ENCODE peak calls at places on chromosomes 2 and 18, in nine cellular contexts. One of them, this sample, is unnamed.
A peak's percentile ranks its signal among the peaks of the same experiment; 100 is the strongest.

GRCh38 chr2:236338495-236339184 is 74.4 kb upstream of the ASB18 start:
- DNase-seq in astrocyte of the spinal cord: no peak
- DNase-seq in IMR-90: no peak
- DNase-seq in T-helper 17 cell: no peak
- DNase-seq in heart left ventricle: peak; percentile 68
- DNase-seq in C1 segment of cervical spinal cord: no peak
- DNase-seq in stimulated activated CD4-positive, alpha-beta T cell treated with anti-CD3 and anti-CD28 coated beads, Interleukin-4, amount 100 ng/mL, for 24 hours: no peak
- DNase-seq in endothelial cell: peak; percentile 71
- DNase-seq in cardiac septum: no peak
- DNase-seq in this sample: no peak

GRCh38 chr2:107467414-107467813 is 359.3 kb upstream of the RGPD4 start:
- DNase-seq in cardiac septum: no peak
- DNase-seq in stimulated activated CD4-positive, alpha-beta T cell treated with anti-CD3 and anti-CD28 coated beads, Interleukin-4, amount 100 ng/mL, for 24 hours: no peak
- DNase-seq in endothelial cell: no peak
- DNase-seq in IMR-90: no peak
- DNase-seq in heart left ventricle: no peak
- DNase-seq in astrocyte of the spinal cord: no peak
- DNase-seq in C1 segment of cervical spinal cord: no peak
- DNase-seq in T-helper 17 cell: no peak
- DNase-seq in this sample: no peak

GRCh38 chr2:222320441-222321395 is 21.9 kb upstream of the PAX3 start:
- DNase-seq in endothelial cell: no peak
- DNase-seq in IMR-90: no peak
- DNase-seq in C1 segment of cervical spinal cord: no peak
- DNase-seq in astrocyte of the spinal cord: peak; percentile 31
- DNase-seq in cardiac septum: no peak
- DNase-seq in stimulated activated CD4-positive, alpha-beta T cell treated with anti-CD3 and anti-CD28 coated beads, Interleukin-4, amount 100 ng/mL, for 24 hours: no peak
- DNase-seq in T-helper 17 cell: no peak
- DNase-seq in heart left ventricle: no peak
- DNase-seq in this sample: peak; percentile 71

GRCh38 chr18:9831723-9832199 is 54.0 kb upstream of the TXNDC2 start:
- DNase-seq in heart left ventricle: no peak
- DNase-seq in IMR-90: no peak
- DNase-seq in endothelial cell: no peak
- DNase-seq in stimulated activated CD4-positive, alpha-beta T cell treated with anti-CD3 and anti-CD28 coated beads, Interleukin-4, amount 100 ng/mL, for 24 hours: no peak
- DNase-seq in astrocyte of the spinal cord: no peak
- DNase-seq in T-helper 17 cell: no peak
- DNase-seq in C1 segment of cervical spinal cord: no peak
- DNase-seq in cardiac septum: no peak
- DNase-seq in this sample: no peak

GRCh38 chr2:62147610-62148301 is 48.2 kb upstream of the B3GNT2 start:
- DNase-seq in cardiac septum: no peak
- DNase-seq in heart left ventricle: no peak
- DNase-seq in IMR-90: peak; percentile 93
- DNase-seq in astrocyte of the spinal cord: peak; percentile 58
- DNase-seq in C1 segment of cervical spinal cord: no peak
- DNase-seq in endothelial cell: no peak
- DNase-seq in T-helper 17 cell: no peak
- DNase-seq in stimulated activated CD4-positive, alpha-beta T cell treated with anti-CD3 and anti-CD28 coated beads, Interleukin-4, amount 100 ng/mL, for 24 hours: no peak
- DNase-seq in this sample: no peak

GRCh38 chr2:4976407-4976806 is 715.8 kb upstream of the SOX11 start:
- DNase-seq in stimulated activated CD4-positive, alpha-beta T cell treated with anti-CD3 and anti-CD28 coated beads, Interleukin-4, amount 100 ng/mL, for 24 hours: no peak
- DNase-seq in IMR-90: no peak
- DNase-seq in heart left ventricle: no peak
- DNase-seq in C1 segment of cervical spinal cord: no peak
- DNase-seq in cardiac septum: no peak
- DNase-seq in endothelial cell: no peak
- DNase-seq in astrocyte of the spinal cord: no peak
- DNase-seq in T-helper 17 cell: no peak
- DNase-seq in this sample: no peak

GRCh38 chr2:84970266-84970955 is 550 bp upstream of the KCMF1 start:
- DNase-seq in cardiac septum: peak; percentile 84
- DNase-seq in heart left ventricle: peak; percentile 59
- DNase-seq in stimulated activated CD4-positive, alpha-beta T cell treated with anti-CD3 and anti-CD28 coated beads, Interleukin-4, amount 100 ng/mL, for 24 hours: peak; percentile 54
- DNase-seq in astrocyte of the spinal cord: peak; percentile 58
- DNase-seq in T-helper 17 cell: no peak
- DNase-seq in endothelial cell: peak; percentile 65
- DNase-seq in IMR-90: peak; percentile 36
- DNase-seq in C1 segment of cervical spinal cord: peak; percentile 45
- DNase-seq in this sample: peak; percentile 80

GRCh38 chr2:84906108-84906899 is 848 bp downstream of the TMSB10 start:
- DNase-seq in cardiac septum: peak; percentile 82
- DNase-seq in stimulated activated CD4-positive, alpha-beta T cell treated with anti-CD3 and anti-CD28 coated beads, Interleukin-4, amount 100 ng/mL, for 24 hours: peak; percentile 60
- DNase-seq in heart left ventricle: no peak
- DNase-seq in T-helper 17 cell: peak; percentile 36
- DNase-seq in astrocyte of the spinal cord: no peak
- DNase-seq in C1 segment of cervical spinal cord: no peak
- DNase-seq in endothelial cell: no peak
- DNase-seq in IMR-90: no peak
- DNase-seq in this sample: peak; percentile 69

GRCh38 chr2:190501702-190502407 is 32.7 kb downstream of the NEMP2 start:
- DNase-seq in stimulated activated CD4-positive, alpha-beta T cell treated with anti-CD3 and anti-CD28 coated beads, Interleukin-4, amount 100 ng/mL, for 24 hours: no peak
- DNase-seq in T-helper 17 cell: no peak
- DNase-seq in C1 segment of cervical spinal cord: no peak
- DNase-seq in astrocyte of the spinal cord: no peak
- DNase-seq in cardiac septum: no peak
- DNase-seq in heart left ventricle: no peak
- DNase-seq in IMR-90: peak; percentile 25
- DNase-seq in endothelial cell: no peak
- DNase-seq in this sample: no peak